ENCODE peak calls at places on chromosomes 3 and 15, in four cellular contexts. Z is pancreas, N is choroid plexus epithelial cell, R is endothelial cell of umbilical vein. C is an unnamed sample.

GRCh38 chr3:3165241-3165640 is 14.2 kb downstream of the CRBN start:
- DNase-seq in Z (no peak), N (no peak), R (no peak), C (no peak)

GRCh38 chr3:160106905-160107861 is 118.0 kb upstream of the C3orf80 start:
- DNase-seq in Z (peak; percentile 32), N (no peak), R (no peak), C (no peak)

GRCh38 chr3:110711851-110712396 is 359.7 kb upstream of the NECTIN3 start:
- DNase-seq in Z (no peak), N (peak; percentile 10), R (no peak), C (no peak)

GRCh38 chr3:42185044-42185443 is 80.9 kb downstream of the CCK start:
- DNase-seq in Z (no peak), N (no peak), R (peak; percentile 84), C (no peak)

GRCh38 chr3:135964160-135964955 is 1.2 kb upstream of the PPP2R3A start:
- DNase-seq in Z (no peak), N (no peak), R (no peak), C (no peak)

GRCh38 chr15:75104804-75105557 is 81.6 kb downstream of the PPCDC start:
- DNase-seq in Z (no peak), N (peak; percentile 97), R (peak; percentile 97), C (no peak)

GRCh38 chr3:63892773-63893352 is 19.3 kb downstream of the SCAANT1 start:
- DNase-seq in Z (no peak), N (no peak), R (no peak), C (no peak)

GRCh38 chr3:59237121-59237520 is 187.3 kb upstream of the CFAP20DC start:
- DNase-seq in Z (no peak), N (no peak), R (no peak), C (no peak)

GRCh38 chr15:43187544-43188155 is 2.4 kb downstream of the CCNDBP1 start:
- DNase-seq in Z (no peak), N (peak; percentile 86), R (peak; percentile 58), C (no peak)

GRCh38 chr3:15361494-15362214 is 29.3 kb upstream of the SH3BP5 start:
- DNase-seq in Z (no peak), N (peak; percentile 71), R (no peak), C (no peak)

GRCh38 chr3:15528881-15529537 is 7.5 kb upstream of the COLQ start:
- DNase-seq in Z (no peak), N (peak; percentile 17), R (no peak), C (no peak)

GRCh38 chr15:29516929-29517328 is 247.3 kb upstream of the NSMCE3 start:
- DNase-seq in Z (no peak), N (no peak), R (no peak), C (no peak)

GRCh38 chr15:93037341-93038063 is 51.5 kb downstream of the RGMA start:
- DNase-seq in Z (no peak), N (peak; percentile 65), R (no peak), C (peak; percentile 79)

GRCh38 chr3:189898559-189899153 is 222.0 kb downstream of the P3H2 start:
- DNase-seq in Z (no peak), N (peak; percentile 25), R (no peak), C (no peak)

GRCh38 chr3:8632402-8633237 is 12.0 kb downstream of the SSUH2 start:
- DNase-seq in Z (no peak), N (no peak), R (no peak), C (no peak)

GRCh38 chr15:48358681-48359152 is 27.5 kb downstream of the DUT start:
- DNase-seq in Z (no peak), N (peak; percentile 62), R (peak; percentile 82), C (no peak)

GRCh38 chr3:81476652-81477051 is 284.8 kb downstream of the GBE1 start:
- DNase-seq in Z (no peak), N (no peak), R (no peak), C (no peak)

GRCh38 chr15:95940431-95940985 is 390.0 kb upstream of the NR2F2 start:
- DNase-seq in Z (no peak), N (no peak), R (no peak), C (no peak)

GRCh38 chr3:129567176-129567705 is 24.3 kb downstream of the H1-8 start:
- DNase-seq in Z (no peak), N (no peak), R (no peak), C (no peak)

GRCh38 chr15:90956551-90957104 is 1.9 kb downstream of the RCCD1 start:
- DNase-seq in Z (peak; percentile 83), N (peak; percentile 76), R (peak; percentile 79), C (peak; percentile 57)

GRCh38 chr15:92077353-92078080 is 224.0 kb downstream of the SLCO3A1 start:
- DNase-seq in Z (peak; percentile 68), N (peak; percentile 42), R (peak; percentile 16), C (peak; percentile 72)

GRCh38 chr3:172924546-172924945 is 174.0 kb downstream of the ECT2 start:
- DNase-seq in Z (no peak), N (no peak), R (no peak), C (no peak)

GRCh38 chr3:20739814-20740213 is 553.8 kb upstream of the SGO1 start:
- DNase-seq in Z (no peak), N (no peak), R (peak; percentile 1), C (no peak)

GRCh38 chr3:141489184-141489583 is 2.4 kb downstream of the RASA2 start:
- DNase-seq in Z (no peak), N (no peak), R (no peak), C (no peak)

GRCh38 chr15:31326729-31327673 is at the start of gene KLF13:
- DNase-seq in Z (no peak), N (peak; percentile 71), R (no peak), C (peak; percentile 61)

GRCh38 chr3:14124223-14124614 is 451 bp downstream of the CHCHD4 start:
- DNase-seq in Z (peak; percentile 65), N (peak; percentile 26), R (no peak), C (peak; percentile 75)
- TF ChIP-seq CTCF in Z (no peak), N (no peak), R (no peak), C (no peak)

GRCh38 chr3:50982540-50983325 is 308.0 kb downstream of the DOCK3 start:
- DNase-seq in Z (no peak), N (no peak), R (no peak), C (no peak)

GRCh38 chr3:50983887-50984286 is 309.2 kb downstream of the DOCK3 start:
- DNase-seq in Z (no peak), N (no peak), R (no peak), C (no peak)

GRCh38 chr3:50978991-50979667 is 304.4 kb downstream of the DOCK3 start:
- DNase-seq in Z (no peak), N (no peak), R (no peak), C (no peak)
- TF ChIP-seq CTCF in Z (no peak), N (no peak), R (no peak), C (no peak)

GRCh38 chr3:127428344-127429001 is 140.6 kb upstream of the PRR20G start:
- DNase-seq in Z (no peak), N (peak; percentile 3), R (no peak), C (no peak)
- TF ChIP-seq CTCF in Z (no peak), N (no peak), R (no peak), C (no peak)

DNA sequence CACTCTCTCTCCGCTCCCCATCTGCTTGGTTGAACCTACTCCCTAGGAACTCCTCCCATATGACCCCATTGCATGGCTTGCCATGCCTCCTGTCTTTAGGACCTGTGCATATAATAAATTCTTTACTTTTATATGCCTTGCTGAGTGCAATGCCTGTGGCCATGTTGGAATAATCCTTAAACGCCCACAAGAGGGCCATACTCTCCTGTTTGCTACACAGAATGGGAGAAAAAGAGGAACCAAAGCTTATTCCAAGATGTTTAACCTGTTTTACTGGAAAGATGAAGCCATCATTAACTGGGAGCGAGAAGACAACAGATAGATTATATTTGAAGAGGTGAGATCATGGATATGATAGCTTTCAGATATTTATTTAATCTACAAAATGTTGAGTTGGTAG is 1097.8 kb downstream of the NAALADL2 start:
- DNase-seq in Z (no peak), N (peak; percentile 35), R (no peak), C (no peak)
- TF ChIP-seq CTCF in Z (no peak), N (peak; percentile 50), R (no peak), C (no peak)

DNA sequence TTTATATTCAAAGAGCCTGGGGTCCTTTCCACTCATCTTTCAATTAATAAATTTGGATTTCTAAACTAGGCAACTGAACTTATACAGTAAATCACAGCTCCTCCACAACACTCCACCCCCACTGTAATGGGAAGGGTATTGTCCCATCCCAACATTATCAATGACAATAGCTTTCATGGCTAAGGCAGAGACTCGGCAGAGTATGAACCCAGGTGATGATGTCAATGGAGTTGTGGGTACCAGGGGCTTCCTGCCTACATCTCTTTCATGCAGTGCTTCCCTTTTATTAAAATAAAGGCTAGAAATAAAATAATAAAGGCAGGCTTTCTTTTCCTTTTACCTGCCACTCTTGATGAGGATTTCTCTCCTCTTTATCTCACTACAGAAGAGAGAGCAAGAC is 109.5 kb downstream of the ADAM10 start:
- DNase-seq in Z (no peak), N (no peak), R (no peak), C (no peak)
- TF ChIP-seq CTCF in Z (no peak), N (no peak), R (no peak), C (no peak)

GRCh38 chr3:84141571-84141970 is 817.2 kb upstream of the CADM2 start:
- DNase-seq in Z (no peak), N (no peak), R (no peak), C (no peak)

GRCh38 chr3:84136425-84136824 is 822.4 kb upstream of the CADM2 start:
- DNase-seq in Z (no peak), N (peak; percentile 1), R (no peak), C (no peak)
- TF ChIP-seq CTCF in Z (no peak), N (no peak), R (no peak), C (no peak)

GRCh38 chr3:86175593-86175992 is 815.4 kb downstream of the VGLL3 start:
- DNase-seq in Z (no peak), N (no peak), R (no peak), C (no peak)

GRCh38 chr3:86175051-86175536 is 815.9 kb downstream of the VGLL3 start:
- DNase-seq in Z (no peak), N (no peak), R (no peak), C (no peak)

GRCh38 chr3:86178095-86178494 is 812.9 kb downstream of the VGLL3 start:
- DNase-seq in Z (no peak), N (no peak), R (no peak), C (no peak)

GRCh38 chr3:86180696-86181095 is 810.3 kb downstream of the VGLL3 start:
- DNase-seq in Z (no peak), N (peak; percentile 8), R (no peak), C (no peak)
- TF ChIP-seq CTCF in Z (no peak), N (peak; percentile 17), R (no peak), C (no peak)